ENCODE peak calls at places on chromosomes 4 and X, in six cellular contexts. N is neural progenitor cell, D is choroid plexus epithelial cell, E is GM23338, F is HCT116, R is IMR-90. S is an unnamed sample.

GRCh38 chrX:41481264-41482109 is 34.3 kb downstream of the NYX start:
- DNase-seq in R (no peak), E (peak), D (no peak), N (peak), F (peak), S (no peak)

GRCh38 chrX:153674219-153674851 is 722 bp upstream of the PNCK start:
- DNase-seq in D (no peak), R (no peak), N (peak), F (no peak), E (no peak), S (no peak)

GRCh38 chr4:17066972-17067371 is 168.5 kb upstream of the LDB2 start:
- DNase-seq in E (no peak), N (no peak), R (peak), F (no peak), D (peak), S (peak)

GRCh38 chr4:100049872-100050271 is 99.8 kb upstream of the H2AZ1 start:
- DNase-seq in R (peak), E (no peak), D (no peak), F (no peak), N (no peak), S (no peak)

GRCh38 chr4:179663641-179664431 is 2221.6 kb upstream of the AGA start:
- DNase-seq in N (no peak), E (no peak), F (no peak), D (no peak), R (no peak), S (no peak)

GRCh38 chrX:45806410-45807121 is 605.9 kb upstream of the DIPK2B start:
- DNase-seq in D (peak), R (peak), E (no peak), F (no peak), N (no peak), S (peak)

GRCh38 chr4:28926156-28926555 is 1794.0 kb upstream of the PCDH7 start:
- DNase-seq in D (no peak), R (no peak), E (no peak), N (no peak), F (no peak), S (no peak)

GRCh38 chrX:9326369-9326768 is 138.5 kb upstream of the TBL1X start:
- DNase-seq in D (no peak), F (no peak), N (no peak), E (no peak), R (no peak), S (no peak)

GRCh38 chrX:118847676-118848075 is 24.1 kb downstream of the ZCCHC12 start:
- DNase-seq in N (peak), E (peak), R (peak), F (peak), D (peak), S (peak)

GRCh38 chr4:2142630-2143427 is 83.7 kb downstream of the NAT8L start:
- DNase-seq in F (no peak), R (no peak), D (peak), N (no peak), E (no peak), S (peak)

GRCh38 chrX:20320461-20321159 is 53.9 kb upstream of the RPS6KA3 start:
- DNase-seq in D (no peak), E (no peak), R (no peak), N (no peak), F (no peak), S (no peak)

GRCh38 chrX:84907324-84907946 is 96.2 kb upstream of the APOOL start:
- DNase-seq in N (peak), R (peak), D (peak), F (no peak), E (peak), S (peak)

GRCh38 chrX:123588723-123589122 is 144.1 kb downstream of the THOC2 start:
- DNase-seq in R (no peak), E (no peak), N (no peak), D (no peak), F (no peak), S (no peak)

GRCh38 chrX:71604141-71604540 is 14.2 kb downstream of the CXCR3 start:
- DNase-seq in R (peak), D (peak), N (no peak), E (no peak), F (no peak), S (peak)

GRCh38 chr4:141643557-141643956 is 7.2 kb downstream of the IL15 start:
- DNase-seq in D (peak), E (no peak), F (peak), N (no peak), R (peak), S (no peak)

GRCh38 chrX:131778269-131779218 is 234.7 kb downstream of the OR13H1 start:
- DNase-seq in E (no peak), D (no peak), R (peak), F (no peak), N (no peak), S (no peak)

GRCh38 chr4:182922551-182923284 is 5.5 kb upstream of the DCTD start:
- DNase-seq in F (no peak), R (peak), D (peak), N (no peak), E (no peak), S (no peak)

GRCh38 chr4:152239216-152239615 is 296.7 kb downstream of the FBXW7 start:
- DNase-seq in F (no peak), E (no peak), R (no peak), N (no peak), D (no peak), S (no peak)

GRCh38 chr4:17475481-17475880 is 36.4 kb downstream of the QDPR start:
- DNase-seq in F (no peak), R (peak), E (no peak), N (no peak), D (peak), S (peak)

GRCh38 chr4:67762091-67762490 is 7.9 kb upstream of the GNRHR start:
- DNase-seq in N (no peak), F (no peak), E (no peak), R (peak), D (peak), S (peak)

GRCh38 chr4:53967971-53968370 is 96.4 kb downstream of the CHIC2 start:
- DNase-seq in R (peak), E (no peak), N (no peak), F (no peak), D (no peak), S (no peak)

GRCh38 chrX:28988246-28988645 is 401.0 kb downstream of the IL1RAPL1 start:
- DNase-seq in E (no peak), R (no peak), N (no peak), F (no peak), D (no peak), S (no peak)

GRCh38 chrX:49000640-49001039 is 1.4 kb downstream of the GRIPAP1 start:
- DNase-seq in E (no peak), N (no peak), R (no peak), F (no peak), D (no peak), S (no peak)

GRCh38 chr4:3340703-3341088 is 47.9 kb downstream of the RGS12 start:
- DNase-seq in R (no peak), E (no peak), F (no peak), N (no peak), D (no peak), S (no peak)

GRCh38 chr4:36244257-36245084 is at the start of gene ARAP2:
- DNase-seq in F (peak), D (peak), E (peak), R (peak), N (peak), S (peak)

GRCh38 chr4:188826393-188826792 is 687.2 kb downstream of the TRIML1 start:
- DNase-seq in N (no peak), F (no peak), D (no peak), R (no peak), E (no peak), S (no peak)

GRCh38 chr4:55736605-55737183 is 82.9 kb upstream of the EXOC1L start:
- DNase-seq in F (peak), E (peak), D (peak), R (peak), N (no peak), S (peak)

GRCh38 chr4:161403781-161404180 is 760.0 kb downstream of the FSTL5 start:
- DNase-seq in E (no peak), F (no peak), N (no peak), R (no peak), D (no peak), S (no peak)

GRCh38 chrX:104435249-104435648 is 130.8 kb upstream of the IL1RAPL2 start:
- DNase-seq in R (no peak), E (no peak), F (no peak), D (no peak), N (no peak), S (no peak)

GRCh38 chrX:56233100-56233499 is 944 bp downstream of the KLF8 start:
- DNase-seq in E (peak), D (no peak), F (no peak), N (peak), R (no peak), S (no peak)

DNA sequence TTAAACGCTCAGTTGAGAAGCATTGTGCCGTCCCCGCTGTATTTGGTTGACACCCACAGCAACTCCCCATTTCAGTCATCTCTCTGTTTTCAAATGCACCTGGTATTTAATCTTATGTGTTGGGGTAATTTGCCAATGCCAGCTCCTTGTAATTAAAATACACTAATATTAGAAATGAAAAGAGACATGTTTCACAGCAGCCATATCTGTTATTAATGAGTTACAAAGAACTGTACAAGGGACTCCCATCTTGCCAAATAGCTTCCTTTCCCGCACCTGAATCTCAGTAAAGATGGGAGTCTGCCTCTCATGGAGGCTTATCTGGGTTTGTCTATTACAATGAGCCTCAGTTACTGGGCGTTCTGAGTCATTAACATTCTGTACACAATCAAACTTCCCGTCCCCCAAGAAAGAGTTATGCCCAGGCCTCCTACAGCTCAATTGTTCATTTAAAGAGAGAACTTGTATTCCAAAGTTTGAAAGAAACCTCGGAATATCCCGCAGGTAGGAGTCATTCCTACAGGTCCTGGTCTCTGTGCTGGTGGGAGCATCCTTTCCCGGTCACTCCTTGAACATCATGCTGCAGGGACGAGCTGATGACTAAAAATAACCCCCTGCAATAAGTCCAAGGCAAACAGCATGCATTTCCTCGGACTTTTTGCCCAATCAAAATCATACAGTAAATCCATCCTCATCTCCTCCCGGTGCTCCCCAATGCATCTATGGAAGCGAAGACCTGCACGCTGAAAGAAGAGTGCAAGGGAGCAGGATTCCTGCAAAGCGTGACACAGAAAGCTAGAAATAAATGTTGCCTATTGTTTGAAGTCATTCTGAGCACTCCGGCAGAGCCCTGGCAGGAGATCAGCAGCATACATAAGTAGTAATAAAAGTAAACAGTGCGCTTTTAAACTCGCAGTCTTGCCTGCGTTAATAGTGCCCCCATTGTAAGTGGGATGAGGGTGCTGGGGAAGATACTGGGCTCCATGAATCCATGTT is 926 bp downstream of the NDP start:
- DNase-seq in F (no peak), E (no peak), D (peak), N (no peak), R (peak), S (no peak)
- H3K4me3 ChIP-seq in F (no peak), E (peak), D (peak), N (peak), R (no peak), S (peak)

GRCh38 chrX:135984220-135984619 is 1.0 kb upstream of the SLC9A6 start:
- DNase-seq in E (no peak), D (no peak), N (no peak), F (no peak), R (no peak), S (no peak)
- H3K4me3 ChIP-seq in E (peak), D (no peak), N (no peak), F (no peak), R (peak), S (no peak)

GRCh38 chr4:75025432-75025831 is 92.5 kb downstream of the PARM1 start:
- DNase-seq in N (no peak), E (no peak), R (no peak), D (no peak), F (no peak), S (no peak)
- H3K4me3 ChIP-seq in N (no peak), E (no peak), R (no peak), D (no peak), F (no peak), S (no peak)

GRCh38 chrX:77894921-77895886 is at the start of gene MAGT1:
- DNase-seq in D (peak), E (peak), N (peak), R (peak), F (peak), S (peak)

GRCh38 chrX:77893713-77894112 is 1.5 kb downstream of the MAGT1 start:
- DNase-seq in R (no peak), D (no peak), N (no peak), F (no peak), E (no peak), S (no peak)

GRCh38 chrX:77892887-77893286 is 2.3 kb downstream of the MAGT1 start:
- DNase-seq in F (no peak), D (no peak), N (no peak), E (no peak), R (no peak), S (no peak)
- H3K4me3 ChIP-seq in F (no peak), D (no peak), N (no peak), E (no peak), R (no peak), S (no peak)

GRCh38 chr4:4666693-4667642 is 125.1 kb upstream of the STX18 start:
- DNase-seq in F (no peak), N (peak), D (peak), E (peak), R (no peak), S (peak)
- H3K4me3 ChIP-seq in F (no peak), N (peak), D (no peak), E (peak), R (no peak), S (no peak)

DNA sequence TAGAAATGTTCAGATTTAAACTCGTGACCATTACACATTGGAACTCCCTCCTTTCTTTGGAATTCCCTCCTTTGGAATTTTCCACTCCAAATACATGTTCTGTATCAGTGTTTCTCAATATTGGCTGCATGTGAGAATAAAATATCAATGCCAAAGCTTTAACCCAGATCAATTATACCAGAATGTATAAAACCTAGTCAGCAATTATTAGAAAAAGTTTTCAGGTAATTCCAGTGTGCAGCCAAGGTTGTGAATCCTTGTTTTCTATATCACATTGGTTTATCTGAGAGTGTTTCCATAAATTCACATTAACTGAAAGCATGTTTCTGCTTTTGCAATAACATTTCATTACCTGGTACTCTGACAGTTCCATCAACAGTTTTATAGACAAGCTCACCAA is 394.3 kb downstream of the MAPK10 start:
- DNase-seq in E (no peak), N (no peak), D (no peak), R (no peak), F (no peak), S (no peak)
- H3K4me3 ChIP-seq in E (no peak), N (no peak), D (no peak), R (no peak), F (no peak), S (no peak)

GRCh38 chr4:90317785-90318184 is 190.6 kb downstream of the CCSER1 start:
- DNase-seq in R (peak), N (no peak), D (peak), F (peak), E (no peak), S (peak)
- H3K4me3 ChIP-seq in R (peak), N (no peak), D (peak), F (peak), E (no peak), S (peak)

GRCh38 chrX:130120746-130121504 is 10.6 kb upstream of the ELF4 start:
- DNase-seq in N (peak), E (peak), F (no peak), D (peak), R (peak), S (peak)

GRCh38 chrX:130120321-130120731 is 10.0 kb upstream of the ELF4 start:
- DNase-seq in D (no peak), R (no peak), E (peak), F (no peak), N (peak), S (no peak)

GRCh38 chrX:130118941-130119640 is 8.8 kb upstream of the ELF4 start:
- DNase-seq in N (no peak), D (peak), F (no peak), E (no peak), R (peak), S (peak)

GRCh38 chrX:130117166-130117565 is 6.9 kb upstream of the ELF4 start:
- DNase-seq in R (no peak), N (no peak), D (no peak), E (no peak), F (no peak), S (no peak)

GRCh38 chrX:130118396-130118795 is 8.1 kb upstream of the ELF4 start:
- DNase-seq in R (peak), F (no peak), N (no peak), E (no peak), D (peak), S (peak)
- H3K4me3 ChIP-seq in R (peak), F (no peak), N (no peak), E (no peak), D (no peak), S (no peak)

DNA sequence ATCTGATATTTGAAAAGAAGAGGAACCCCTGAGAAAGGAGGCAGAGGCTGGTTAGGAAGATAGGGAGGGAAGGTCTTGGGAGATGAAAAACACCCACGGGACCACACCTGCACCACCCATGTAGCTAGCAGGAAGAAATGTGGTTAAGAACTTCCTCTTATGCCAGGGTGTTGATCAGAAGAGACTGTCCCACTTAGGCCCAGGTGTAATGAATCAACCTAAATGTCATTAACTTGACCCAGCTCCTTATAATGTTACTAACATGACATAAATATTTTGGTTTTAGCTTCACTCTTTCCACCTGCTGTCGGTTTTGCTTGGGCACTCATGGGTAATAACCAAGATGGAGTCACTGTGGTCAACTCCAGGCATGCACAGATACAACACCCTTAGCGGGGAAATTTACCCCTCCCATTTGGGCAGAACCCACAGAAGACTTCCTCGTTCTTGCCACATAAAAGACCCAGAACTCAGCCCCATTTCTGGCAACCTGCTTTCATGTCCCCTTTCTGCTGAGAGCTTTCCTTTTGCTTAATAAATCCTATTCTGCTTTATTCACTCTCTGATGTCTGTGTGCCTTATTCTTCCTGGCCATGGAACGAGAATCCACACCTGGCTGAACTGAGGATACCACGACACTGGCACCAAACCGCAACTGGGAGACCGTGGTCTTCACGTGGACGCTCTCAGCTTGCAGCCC is 46.8 kb downstream of the ZNF141 start:
- DNase-seq in N (no peak), E (no peak), D (no peak), F (no peak), R (no peak), S (no peak)
- H3K4me3 ChIP-seq in N (no peak), E (no peak), D (no peak), F (no peak), R (no peak), S (no peak)

S was measured in fibroblast of pulmonary artery.